ENCODE peak calls at places on chromosomes 12 and 14, in ten cellular contexts. One of them, this sample, is unnamed.
A peak's percentile ranks its signal among the peaks of the same experiment; 100 is the strongest.

GRCh38 chr12:44847403-44847802 is 28.7 kb downstream of the NELL2 start:
- DNase-seq in epithelial cell of esophagus: no peak
- DNase-seq in HFFc6: no peak
- DNase-seq in cardiac fibroblast: no peak
- DNase-seq in bronchial epithelial cell: no peak
- DNase-seq in HL-60: no peak
- DNase-seq in Caco-2: no peak
- DNase-seq in pancreas: no peak
- DNase-seq in A549: no peak
- DNase-seq in NB4: no peak
- DNase-seq in this sample: no peak

GRCh38 chr12:57733928-57734327 is 4.6 kb downstream of the AGAP2 start:
- DNase-seq in epithelial cell of esophagus: no peak
- DNase-seq in HFFc6: no peak
- DNase-seq in cardiac fibroblast: no peak
- DNase-seq in bronchial epithelial cell: no peak
- DNase-seq in HL-60: no peak
- DNase-seq in Caco-2: no peak
- DNase-seq in pancreas: no peak
- DNase-seq in A549: no peak
- DNase-seq in NB4: no peak
- DNase-seq in this sample: no peak

GRCh38 chr14:35883677-35884293 is 57.6 kb downstream of the BRMS1L start:
- DNase-seq in epithelial cell of esophagus: peak; percentile 45
- DNase-seq in HFFc6: peak; percentile 9
- DNase-seq in cardiac fibroblast: peak; percentile 49
- DNase-seq in bronchial epithelial cell: peak; percentile 19
- DNase-seq in HL-60: no peak
- DNase-seq in Caco-2: no peak
- DNase-seq in pancreas: no peak
- DNase-seq in A549: peak; percentile 43
- DNase-seq in NB4: peak; percentile 44
- DNase-seq in this sample: peak; percentile 35

GRCh38 chr12:53219116-53219955 is 12.3 kb upstream of the ITGB7 start:
- DNase-seq in epithelial cell of esophagus: peak; percentile 40
- DNase-seq in HFFc6: no peak
- DNase-seq in cardiac fibroblast: peak; percentile 54
- DNase-seq in bronchial epithelial cell: no peak
- DNase-seq in HL-60: no peak
- DNase-seq in Caco-2: no peak
- DNase-seq in pancreas: no peak
- DNase-seq in A549: peak; percentile 51
- DNase-seq in NB4: peak; percentile 61
- DNase-seq in this sample: peak; percentile 44

GRCh38 chr14:88430976-88431375 is 45.5 kb downstream of the SPATA7 start:
- DNase-seq in epithelial cell of esophagus: no peak
- DNase-seq in HFFc6: no peak
- DNase-seq in cardiac fibroblast: no peak
- DNase-seq in bronchial epithelial cell: no peak
- DNase-seq in HL-60: no peak
- DNase-seq in Caco-2: no peak
- DNase-seq in pancreas: no peak
- DNase-seq in A549: no peak
- DNase-seq in NB4: peak; percentile 66
- DNase-seq in this sample: no peak

GRCh38 chr14:74402264-74403251 is 23.5 kb downstream of the SYNDIG1L start:
- DNase-seq in epithelial cell of esophagus: no peak
- DNase-seq in HFFc6: no peak
- DNase-seq in cardiac fibroblast: no peak
- DNase-seq in bronchial epithelial cell: no peak
- DNase-seq in HL-60: no peak
- DNase-seq in Caco-2: no peak
- DNase-seq in pancreas: no peak
- DNase-seq in A549: no peak
- DNase-seq in NB4: no peak
- DNase-seq in this sample: no peak

GRCh38 chr14:46820291-46820690 is 168.7 kb upstream of the RPL10L start:
- DNase-seq in epithelial cell of esophagus: no peak
- DNase-seq in HFFc6: no peak
- DNase-seq in cardiac fibroblast: no peak
- DNase-seq in bronchial epithelial cell: no peak
- DNase-seq in HL-60: no peak
- DNase-seq in Caco-2: no peak
- DNase-seq in pancreas: no peak
- DNase-seq in A549: no peak
- DNase-seq in NB4: no peak
- DNase-seq in this sample: no peak

GRCh38 chr12:82473111-82473754 is 114.9 kb downstream of the METTL25 start:
- DNase-seq in epithelial cell of esophagus: no peak
- DNase-seq in HFFc6: no peak
- DNase-seq in cardiac fibroblast: no peak
- DNase-seq in bronchial epithelial cell: no peak
- DNase-seq in HL-60: no peak
- DNase-seq in Caco-2: no peak
- DNase-seq in pancreas: no peak
- DNase-seq in A549: no peak
- DNase-seq in NB4: no peak
- DNase-seq in this sample: no peak

GRCh38 chr14:35921745-35922144 is 95.6 kb downstream of the BRMS1L start:
- DNase-seq in epithelial cell of esophagus: no peak
- DNase-seq in HFFc6: no peak
- DNase-seq in cardiac fibroblast: no peak
- DNase-seq in bronchial epithelial cell: no peak
- DNase-seq in HL-60: no peak
- DNase-seq in Caco-2: no peak
- DNase-seq in pancreas: no peak
- DNase-seq in A549: no peak
- DNase-seq in NB4: no peak
- DNase-seq in this sample: no peak

GRCh38 chr12:48005750-48006021 is 1.4 kb upstream of the COL2A1 start:
- DNase-seq in epithelial cell of esophagus: no peak
- DNase-seq in HFFc6: no peak
- DNase-seq in cardiac fibroblast: no peak
- DNase-seq in bronchial epithelial cell: no peak
- DNase-seq in HL-60: no peak
- DNase-seq in Caco-2: no peak
- DNase-seq in pancreas: no peak
- DNase-seq in A549: no peak
- DNase-seq in NB4: no peak
- DNase-seq in this sample: no peak

GRCh38 chr12:49622501-49623141 is 740 bp upstream of the PRPF40B start:
- DNase-seq in epithelial cell of esophagus: no peak
- DNase-seq in HFFc6: peak; percentile 14
- DNase-seq in cardiac fibroblast: no peak
- DNase-seq in bronchial epithelial cell: peak; percentile 26
- DNase-seq in HL-60: peak; percentile 20
- DNase-seq in Caco-2: peak; percentile 49
- DNase-seq in pancreas: peak; percentile 44
- DNase-seq in A549: no peak
- DNase-seq in NB4: peak; percentile 70
- DNase-seq in this sample: peak; percentile 23

GRCh38 chr12:32455607-32456063 is 56.3 kb downstream of the FGD4 start:
- DNase-seq in epithelial cell of esophagus: peak; percentile 75
- DNase-seq in HFFc6: peak; percentile 69
- DNase-seq in cardiac fibroblast: peak; percentile 88
- DNase-seq in bronchial epithelial cell: peak; percentile 77
- DNase-seq in HL-60: peak; percentile 24
- DNase-seq in Caco-2: no peak
- DNase-seq in pancreas: no peak
- DNase-seq in A549: peak; percentile 81
- DNase-seq in NB4: peak; percentile 81
- DNase-seq in this sample: peak; percentile 84

GRCh38 chr12:102959391-102959790 is 1.9 kb downstream of the ASCL1 start:
- DNase-seq in epithelial cell of esophagus: no peak
- DNase-seq in HFFc6: no peak
- DNase-seq in cardiac fibroblast: no peak
- DNase-seq in bronchial epithelial cell: no peak
- DNase-seq in HL-60: no peak
- DNase-seq in Caco-2: no peak
- DNase-seq in pancreas: no peak
- DNase-seq in A549: no peak
- DNase-seq in NB4: no peak
- DNase-seq in this sample: no peak

GRCh38 chr12:33304176-33304575 is 135.4 kb downstream of the SYT10 start:
- DNase-seq in epithelial cell of esophagus: no peak
- DNase-seq in HFFc6: no peak
- DNase-seq in cardiac fibroblast: no peak
- DNase-seq in bronchial epithelial cell: no peak
- DNase-seq in HL-60: no peak
- DNase-seq in Caco-2: no peak
- DNase-seq in pancreas: no peak
- DNase-seq in A549: no peak
- DNase-seq in NB4: no peak
- DNase-seq in this sample: no peak

GRCh38 chr12:108980831-108981618 is 39.8 kb downstream of the SVOP start:
- DNase-seq in epithelial cell of esophagus: no peak
- DNase-seq in HFFc6: peak; percentile 64
- DNase-seq in cardiac fibroblast: peak; percentile 82
- DNase-seq in bronchial epithelial cell: no peak
- DNase-seq in HL-60: no peak
- DNase-seq in Caco-2: peak; percentile 46
- DNase-seq in pancreas: no peak
- DNase-seq in A549: no peak
- DNase-seq in NB4: no peak
- DNase-seq in this sample: peak; percentile 33

GRCh38 chr14:78848234-78848820 is 678.2 kb downstream of the NRXN3 start:
- DNase-seq in epithelial cell of esophagus: peak; percentile 68
- DNase-seq in HFFc6: peak; percentile 11
- DNase-seq in cardiac fibroblast: peak; percentile 34
- DNase-seq in bronchial epithelial cell: peak; percentile 50
- DNase-seq in HL-60: no peak
- DNase-seq in Caco-2: peak; percentile 43
- DNase-seq in pancreas: peak; percentile 26
- DNase-seq in A549: peak; percentile 54
- DNase-seq in NB4: peak; percentile 27
- DNase-seq in this sample: peak; percentile 30
- TF ChIP-seq CTCF in epithelial cell of esophagus: peak; percentile 98
- TF ChIP-seq CTCF in HFFc6: peak; percentile 89
- TF ChIP-seq CTCF in cardiac fibroblast: peak; percentile 81
- TF ChIP-seq CTCF in bronchial epithelial cell: peak; percentile 93
- TF ChIP-seq CTCF in HL-60: peak; percentile 42
- TF ChIP-seq CTCF in Caco-2: peak; percentile 91
- TF ChIP-seq CTCF in pancreas: peak; percentile 93
- TF ChIP-seq CTCF in A549: peak; percentile 67
- TF ChIP-seq CTCF in NB4: peak; percentile 78
- TF ChIP-seq CTCF in this sample: peak; percentile 84

DNA sequence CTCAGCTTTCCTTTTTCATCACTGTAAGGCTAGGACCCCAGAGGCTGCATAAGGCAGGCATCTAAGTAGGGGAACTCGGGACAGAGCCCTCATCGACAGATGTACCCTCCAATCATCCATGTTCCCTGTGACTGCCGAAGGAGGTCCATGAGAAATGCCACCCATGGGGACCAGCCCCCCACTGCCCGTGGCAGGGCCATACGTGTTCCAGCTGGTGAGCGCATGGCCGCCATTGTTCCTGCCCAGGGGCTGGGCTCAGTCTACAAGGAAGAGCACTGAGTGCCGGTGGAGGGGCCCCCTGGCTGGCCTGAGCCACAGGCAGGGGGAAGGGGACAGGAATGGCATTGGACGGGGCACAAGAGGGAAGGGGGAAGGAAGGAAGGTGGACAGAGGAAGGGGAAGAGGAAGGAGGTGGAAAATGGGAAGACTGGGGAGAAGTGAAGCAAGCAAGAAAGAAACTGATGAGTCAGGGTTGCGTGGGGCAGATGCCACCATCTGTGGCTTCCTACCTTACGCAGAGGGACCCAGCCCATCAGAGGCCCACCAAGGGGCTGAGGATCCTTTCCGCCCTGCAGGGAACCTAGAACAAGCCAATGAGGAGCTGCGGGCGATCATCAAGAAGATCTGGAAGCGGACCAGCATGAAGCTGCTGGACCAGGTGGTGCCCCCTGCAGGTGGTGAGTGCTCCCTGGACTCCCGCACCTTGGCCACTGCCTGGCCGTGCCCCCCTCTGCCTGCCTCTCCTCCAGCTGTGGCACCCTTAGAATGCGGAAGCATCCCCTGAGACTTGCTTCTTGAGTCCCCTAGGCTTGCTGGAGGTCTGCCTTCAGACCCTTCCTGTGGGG is 120.6 kb upstream of the FKBP4 start:
- DNase-seq in epithelial cell of esophagus: no peak
- DNase-seq in HFFc6: no peak
- DNase-seq in cardiac fibroblast: no peak
- DNase-seq in bronchial epithelial cell: no peak
- DNase-seq in HL-60: no peak
- DNase-seq in Caco-2: peak; percentile 36
- DNase-seq in pancreas: no peak
- DNase-seq in A549: peak; percentile 24
- DNase-seq in NB4: no peak
- DNase-seq in this sample: no peak
- TF ChIP-seq CTCF in epithelial cell of esophagus: no peak
- TF ChIP-seq CTCF in HFFc6: peak; percentile 56
- TF ChIP-seq CTCF in cardiac fibroblast: no peak
- TF ChIP-seq CTCF in bronchial epithelial cell: no peak
- TF ChIP-seq CTCF in HL-60: peak; percentile 0
- TF ChIP-seq CTCF in Caco-2: no peak
- TF ChIP-seq CTCF in pancreas: no peak
- TF ChIP-seq CTCF in A549: no peak
- TF ChIP-seq CTCF in NB4: no peak
- TF ChIP-seq CTCF in this sample: no peak

DNA sequence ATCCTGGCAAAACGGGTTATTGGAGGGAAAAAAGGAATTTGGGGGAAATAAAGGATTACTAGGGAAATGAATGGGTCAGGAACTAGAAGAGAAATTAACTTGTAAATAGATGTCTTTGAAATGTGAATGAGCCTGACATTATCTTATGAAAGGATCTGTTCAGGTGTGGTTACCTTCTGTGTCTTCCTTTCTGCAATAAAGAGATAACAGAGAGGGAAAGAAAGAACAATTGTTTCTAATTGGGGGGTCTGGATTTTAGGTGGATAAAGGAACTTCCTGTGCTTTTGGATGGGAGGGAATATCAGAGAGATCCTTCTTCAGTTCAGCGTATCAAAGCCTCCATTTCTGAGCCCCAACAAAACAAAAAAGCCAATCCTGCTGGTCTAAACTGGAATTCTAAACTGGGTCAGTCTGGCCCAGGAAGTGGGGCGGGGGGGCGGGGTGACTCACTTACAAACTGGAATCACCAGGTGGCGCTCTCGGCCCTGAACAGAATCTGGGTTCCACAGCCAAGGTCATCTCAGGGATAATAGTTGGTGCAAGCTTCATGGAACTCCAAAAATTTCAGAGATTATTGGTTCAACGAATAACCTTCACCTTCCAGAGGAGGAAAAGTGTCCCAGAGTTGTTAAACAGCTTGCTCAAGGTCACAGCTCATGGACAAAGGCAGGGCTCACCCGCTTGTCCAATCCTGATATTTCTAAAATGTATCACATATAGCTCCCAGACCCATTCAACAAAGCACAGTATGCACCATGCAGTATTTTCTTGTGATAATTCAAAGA is 15.2 kb upstream of the PEBP1 start:
- DNase-seq in epithelial cell of esophagus: peak; percentile 65
- DNase-seq in HFFc6: peak; percentile 48
- DNase-seq in cardiac fibroblast: peak; percentile 78
- DNase-seq in bronchial epithelial cell: peak; percentile 40
- DNase-seq in HL-60: no peak
- DNase-seq in Caco-2: peak; percentile 68
- DNase-seq in pancreas: peak; percentile 68
- DNase-seq in A549: peak; percentile 69
- DNase-seq in NB4: peak; percentile 80
- DNase-seq in this sample: peak; percentile 67
- TF ChIP-seq CTCF in epithelial cell of esophagus: peak; percentile 52
- TF ChIP-seq CTCF in HFFc6: peak; percentile 89
- TF ChIP-seq CTCF in cardiac fibroblast: peak; percentile 54
- TF ChIP-seq CTCF in bronchial epithelial cell: peak; percentile 64
- TF ChIP-seq CTCF in HL-60: peak; percentile 22
- TF ChIP-seq CTCF in Caco-2: peak; percentile 77
- TF ChIP-seq CTCF in pancreas: peak; percentile 53
- TF ChIP-seq CTCF in A549: peak; percentile 75
- TF ChIP-seq CTCF in NB4: peak; percentile 48
- TF ChIP-seq CTCF in this sample: peak; percentile 51

GRCh38 chr12:12534975-12535374 is 27.7 kb downstream of the DUSP16 start:
- DNase-seq in epithelial cell of esophagus: no peak
- DNase-seq in HFFc6: no peak
- DNase-seq in cardiac fibroblast: no peak
- DNase-seq in bronchial epithelial cell: no peak
- DNase-seq in HL-60: no peak
- DNase-seq in Caco-2: no peak
- DNase-seq in pancreas: peak; percentile 43
- DNase-seq in A549: no peak
- DNase-seq in NB4: no peak
- DNase-seq in this sample: no peak
- TF ChIP-seq CTCF in epithelial cell of esophagus: no peak
- TF ChIP-seq CTCF in HFFc6: no peak
- TF ChIP-seq CTCF in cardiac fibroblast: no peak
- TF ChIP-seq CTCF in bronchial epithelial cell: no peak
- TF ChIP-seq CTCF in HL-60: no peak
- TF ChIP-seq CTCF in Caco-2: no peak
- TF ChIP-seq CTCF in pancreas: no peak
- TF ChIP-seq CTCF in A549: no peak
- TF ChIP-seq CTCF in NB4: no peak
- TF ChIP-seq CTCF in this sample: no peak